ENCODE peak calls at places on chromosomes 16 and 17, in six cellular contexts. P is GM19239; W is activated T-helper 9 cell treated with anti-CD3 and anti-CD28 coated beads, Interleukin-2, amount 50 U/mL, for 16 hours; S is WTC11; G is AG10803; K is HS-5. B is an unnamed sample.
A peak's percentile ranks its signal among the peaks of the same experiment; 100 is the strongest.

GRCh38 chr16:17431904-17432625 is 38.7 kb downstream of the XYLT1 start:
- DNase-seq in P (no peak), W (no peak), S (no peak), G (peak; percentile 48), K (no peak), B (no peak)

GRCh38 chr16:48123104-48123788 is 32.5 kb downstream of the ABCC12 start:
- DNase-seq in P (no peak), W (peak; percentile 41), S (no peak), G (peak; percentile 98), K (peak; percentile 88), B (no peak)

GRCh38 chr16:2473999-2474876 is 689 bp upstream of the TBC1D24 start:
- DNase-seq in P (peak; percentile 79), W (peak; percentile 47), S (peak; percentile 42), G (peak; percentile 40), K (no peak), B (peak; percentile 61)

GRCh38 chr17:77891602-77892001 is 66.9 kb upstream of the TNRC6C start:
- DNase-seq in P (no peak), W (no peak), S (no peak), G (no peak), K (no peak), B (no peak)

GRCh38 chr16:23088018-23088417 is 61.2 kb downstream of the USP31 start:
- DNase-seq in P (no peak), W (no peak), S (no peak), G (no peak), K (no peak), B (no peak)

GRCh38 chr17:66255112-66255511 is 25.9 kb upstream of the APOH start:
- DNase-seq in P (no peak), W (no peak), S (no peak), G (peak; percentile 78), K (no peak), B (no peak)

GRCh38 chr16:79360267-79360666 is 240.3 kb downstream of the MAF start:
- DNase-seq in P (no peak), W (no peak), S (no peak), G (no peak), K (no peak), B (no peak)

GRCh38 chr17:58302919-58303551 is 22.3 kb upstream of the MPO start:
- DNase-seq in P (no peak), W (no peak), S (no peak), G (no peak), K (no peak), B (no peak)

GRCh38 chr17:41026668-41027471 is at the start of gene KRTAP1-5:
- DNase-seq in P (no peak), W (no peak), S (no peak), G (peak; percentile 95), K (peak; percentile 68), B (no peak)

GRCh38 chr17:63774982-63775290 is 966 bp downstream of the DDX42 start:
- DNase-seq in P (no peak), W (no peak), S (no peak), G (peak; percentile 17), K (no peak), B (no peak)

B was measured in nephron progenitor cell.